ENCODE peak calls at places on chromosomes 1 and 21, in nine cellular contexts. S, U, N, V, Z, T, R, O and W are unnamed samples.

GRCh38 chr1:93304716-93305138 is 41.0 kb upstream of the DR1 start:
- DNase-seq in S (peak; percentile 89), U (peak; percentile 35), N (peak; percentile 12), V (peak; percentile 58), Z (no peak), T (peak; percentile 52), R (peak; percentile 65), O (peak; percentile 63), W (peak; percentile 28)

GRCh38 chr1:42427240-42427639 is 28.6 kb downstream of the ZMYND12 start:
- DNase-seq in S (no peak), U (no peak), N (no peak), V (no peak), Z (no peak), T (no peak), R (no peak), O (no peak), W (no peak)

GRCh38 chr1:154463512-154463990 is 38.5 kb upstream of the TDRD10 start:
- DNase-seq in S (no peak), U (no peak), N (peak; percentile 46), V (no peak), Z (no peak), T (no peak), R (no peak), O (no peak), W (no peak)

GRCh38 chr1:7930547-7931445 is 9.8 kb downstream of the TNFRSF9 start:
- DNase-seq in S (no peak), U (no peak), N (no peak), V (no peak), Z (no peak), T (no peak), R (no peak), O (no peak), W (no peak)

GRCh38 chr1:103492003-103492665 is 33.4 kb upstream of the RNPC3 start:
- DNase-seq in S (no peak), U (no peak), N (no peak), V (no peak), Z (no peak), T (no peak), R (no peak), O (no peak), W (no peak)

GRCh38 chr1:27487927-27488522 is 1.9 kb downstream of the WASF2 start:
- DNase-seq in S (no peak), U (no peak), N (no peak), V (no peak), Z (peak; percentile 38), T (no peak), R (no peak), O (no peak), W (no peak)

GRCh38 chr1:206435450-206435849 is 34.8 kb upstream of the IKBKE start:
- DNase-seq in S (no peak), U (no peak), N (no peak), V (no peak), Z (peak; percentile 2), T (no peak), R (no peak), O (no peak), W (no peak)

GRCh38 chr1:31814631-31815306 is 1.1 kb downstream of the SPOCD1 start:
- DNase-seq in S (no peak), U (no peak), N (no peak), V (no peak), Z (no peak), T (no peak), R (no peak), O (no peak), W (no peak)

GRCh38 chr1:188224263-188224662 is 1395.5 kb downstream of the PLA2G4A start:
- DNase-seq in S (no peak), U (no peak), N (no peak), V (no peak), Z (no peak), T (no peak), R (no peak), O (no peak), W (no peak)

GRCh38 chr1:155255243-155256100 is at the start of gene ENTREP3:
- DNase-seq in S (peak; percentile 96), U (no peak), N (no peak), V (peak; percentile 77), Z (peak; percentile 70), T (peak; percentile 94), R (peak; percentile 63), O (peak; percentile 97), W (no peak)

GRCh38 chr1:26705788-26706237 is 10.0 kb downstream of the ARID1A start:
- DNase-seq in S (no peak), U (no peak), N (no peak), V (peak; percentile 90), Z (no peak), T (no peak), R (peak; percentile 81), O (no peak), W (peak; percentile 98)

GRCh38 chr1:17207540-17207939 is 2.6 kb downstream of the PADI1 start:
- DNase-seq in S (no peak), U (no peak), N (no peak), V (no peak), Z (peak; percentile 30), T (no peak), R (no peak), O (no peak), W (no peak)

GRCh38 chr1:4115191-4115900 is 215.3 kb upstream of the C1orf174 start:
- DNase-seq in S (no peak), U (no peak), N (no peak), V (no peak), Z (no peak), T (no peak), R (no peak), O (no peak), W (no peak)

GRCh38 chr1:241007668-241008067 is 349.3 kb downstream of the RGS7 start:
- DNase-seq in S (peak; percentile 23), U (no peak), N (no peak), V (no peak), Z (no peak), T (no peak), R (no peak), O (no peak), W (no peak)

GRCh38 chr21:41317458-41317857 is 857 bp downstream of the FAM3B start:
- DNase-seq in S (no peak), U (no peak), N (no peak), V (no peak), Z (no peak), T (no peak), R (no peak), O (no peak), W (no peak)

GRCh38 chr1:203327684-203328457 is 22.6 kb downstream of the BTG2 start:
- DNase-seq in S (no peak), U (no peak), N (no peak), V (peak; percentile 78), Z (peak; percentile 71), T (peak; percentile 67), R (no peak), O (peak; percentile 83), W (peak; percentile 42)

GRCh38 chr1:35857830-35858229 is 25.2 kb upstream of the AGO1 start:
- DNase-seq in S (peak; percentile 47), U (peak; percentile 10), N (no peak), V (peak; percentile 39), Z (peak; percentile 23), T (no peak), R (no peak), O (no peak), W (no peak)

GRCh38 chr1:158793604-158794003 is 12.6 kb upstream of the OR6N2 start:
- DNase-seq in S (peak; percentile 68), U (no peak), N (no peak), V (no peak), Z (no peak), T (peak; percentile 21), R (no peak), O (no peak), W (no peak)

GRCh38 chr1:188170935-188171334 is 1342.2 kb downstream of the PLA2G4A start:
- DNase-seq in S (no peak), U (no peak), N (no peak), V (no peak), Z (no peak), T (no peak), R (no peak), O (no peak), W (no peak)

GRCh38 chr1:67019600-67020136 is 34.3 kb downstream of the SLC35D1 start:
- DNase-seq in S (peak; percentile 74), U (no peak), N (no peak), V (no peak), Z (no peak), T (no peak), R (no peak), O (no peak), W (no peak)

DNA sequence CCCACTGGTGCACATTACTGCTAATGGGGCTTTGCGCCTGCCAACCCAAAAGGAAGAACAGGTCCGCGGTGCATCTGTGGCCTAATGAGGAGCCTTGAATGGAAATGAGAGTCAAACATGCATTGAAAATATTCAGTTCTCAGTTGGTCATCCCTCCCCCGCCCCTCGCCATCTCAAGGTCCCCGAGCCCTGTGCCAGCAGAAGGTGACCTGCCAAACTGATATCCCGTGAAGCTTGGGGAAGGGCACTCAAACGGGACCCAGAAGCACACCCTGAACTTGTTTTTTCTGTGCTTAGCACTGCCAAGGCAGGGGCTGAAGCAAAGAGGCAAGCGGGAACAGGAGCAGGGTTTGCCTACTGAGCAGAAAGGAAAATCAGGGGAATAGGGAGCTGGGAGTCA is 67.9 kb upstream of the ZNF648 start:
- DNase-seq in S (no peak), U (no peak), N (no peak), V (no peak), Z (no peak), T (no peak), R (no peak), O (no peak), W (no peak)
- H3K27ac ChIP-seq in S (no peak overlapping the region), U (no peak overlapping the region), N (no peak overlapping the region), V (no peak overlapping the region), Z (no peak overlapping the region), T (no peak overlapping the region), R (no peak overlapping the region), O (no peak overlapping the region), W (no peak overlapping the region)

DNA sequence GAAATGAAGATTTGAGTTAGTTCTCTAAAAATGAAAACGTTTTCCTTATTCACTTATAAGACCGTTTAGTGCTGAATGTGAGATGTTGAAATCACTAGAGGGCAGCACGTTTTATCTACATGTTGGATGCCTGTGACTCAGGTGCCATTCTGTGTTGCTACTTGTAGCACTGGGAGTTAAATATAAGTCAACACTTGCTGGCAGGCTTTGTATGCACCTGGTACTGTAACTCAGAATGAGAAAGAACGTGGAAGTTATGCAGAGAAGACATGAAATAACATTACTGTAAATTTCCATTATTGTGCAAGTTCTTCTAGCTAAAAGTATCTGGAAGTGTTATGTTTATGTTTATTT is 45.9 kb downstream of the MIGA1 start:
- DNase-seq in S (peak; percentile 70), U (peak; percentile 38), N (peak; percentile 1), V (peak; percentile 68), Z (peak; percentile 39), T (no peak), R (peak; percentile 44), O (no peak), W (peak; percentile 57)
- TF ChIP-seq REST in S (no peak), U (no peak), N (no peak), V (no peak), Z (no peak), T (no peak), R (no peak), O (no peak), W (no peak)

GRCh38 chr1:151281225-151281968 is 702 bp upstream of the ZNF687 start:
- DNase-seq in S (peak; percentile 98), U (peak; percentile 97), N (peak; percentile 85), V (peak; percentile 99), Z (peak; percentile 98), T (peak; percentile 91), R (peak; percentile 95), O (peak; percentile 93), W (peak; percentile 91)
- TF ChIP-seq CTCF in S (no peak), U (peak; percentile 7), N (no peak), V (no peak), Z (no peak), T (no peak), R (peak; percentile 27), O (no peak), W (no peak)

GRCh38 chr1:202134645-202135172 is 9.8 kb downstream of the ARL8A start:
- DNase-seq in S (no peak), U (no peak), N (no peak), V (no peak), Z (no peak), T (no peak), R (no peak), O (no peak), W (no peak)
- H3K27ac ChIP-seq in S (no peak overlapping the region), U (no peak overlapping the region), N (no peak overlapping the region), V (no peak overlapping the region), Z (no peak overlapping the region), T (no peak overlapping the region), R (no peak overlapping the region), O (no peak overlapping the region), W (no peak overlapping the region)